ENCODE peak calls at places on chromosomes 1 and 21, in ten cellular contexts. G is ovary, C is A549, V is sigmoid colon, P is suprapubic skin, U is IMR-90, Q is HepG2, W is endothelial cell of umbilical vein, J is spleen, D is tibial nerve. T is an unnamed sample.

GRCh38 chr1:156797212-156797871 is 19.3 kb downstream of the SH2D2A start:
- DNase-seq in G (no peak), Q (peak; percentile 55), U (peak; percentile 64), P (no peak), D (peak; percentile 68), C (peak; percentile 75), V (no peak), J (no peak), W (peak; percentile 75), T (no peak)

GRCh38 chr1:20100632-20101355 is 18.5 kb downstream of the PLA2G2D start:
- DNase-seq in D (peak; percentile 43), P (no peak), U (peak; percentile 48), W (peak; percentile 43), Q (peak; percentile 48), C (peak; percentile 34), V (peak; percentile 70), J (no peak), G (peak; percentile 62), T (no peak)

GRCh38 chr1:111082421-111083192 is 57.3 kb downstream of the DRAM2 start:
- DNase-seq in P (no peak), Q (no peak), D (no peak), W (no peak), V (no peak), C (no peak), U (peak; percentile 71), G (no peak), J (no peak), T (no peak)

GRCh38 chr1:69861641-69862040 is 293.9 kb downstream of the LRRC7 start:
- DNase-seq in C (no peak), W (no peak), U (no peak), J (no peak), V (no peak), Q (no peak), P (no peak), D (no peak), G (no peak), T (no peak)

GRCh38 chr1:27567183-27567526 is 36.8 kb downstream of the AHDC1 start:
- DNase-seq in V (no peak), W (no peak), U (no peak), G (peak; percentile 28), D (no peak), C (no peak), P (no peak), J (no peak), Q (no peak), T (no peak)

GRCh38 chr21:15370576-15370975 is 305.8 kb upstream of the NRIP1 start:
- DNase-seq in W (no peak), J (no peak), U (no peak), P (no peak), G (no peak), D (no peak), V (no peak), C (no peak), Q (no peak), T (no peak)

GRCh38 chr1:101314244-101314643 is 77.4 kb downstream of the S1PR1 start:
- DNase-seq in W (no peak), C (no peak), U (peak; percentile 62), G (no peak), P (no peak), D (no peak), J (no peak), V (no peak), Q (no peak), T (no peak)

GRCh38 chr1:92577251-92577895 is 90.6 kb upstream of the GFI1 start:
- DNase-seq in W (peak; percentile 51), P (no peak), U (peak; percentile 29), C (no peak), Q (no peak), V (no peak), G (no peak), D (no peak), J (no peak), T (no peak)

GRCh38 chr1:151485685-151486255 is 25.4 kb upstream of the CGN start:
- DNase-seq in V (no peak), G (no peak), C (no peak), U (peak; percentile 27), D (no peak), W (no peak), J (no peak), Q (peak; percentile 16), P (no peak), T (no peak)

GRCh38 chr1:214002472-214002871 is 14.7 kb downstream of the PROX1 start:
- DNase-seq in G (peak; percentile 37), Q (peak; percentile 78), V (no peak), U (peak; percentile 55), D (no peak), C (no peak), W (peak; percentile 95), J (no peak), P (no peak), T (peak; percentile 31)
- TF ChIP-seq POLR2A in G (no peak), Q (no peak), V (no peak), U (no peak), D (no peak), C (no peak), W (no peak), J (no peak), P (no peak), T (no peak)

GRCh38 chr1:54401799-54402198 is 4.4 kb downstream of the SSBP3 start:
- DNase-seq in Q (no peak), P (no peak), D (no peak), J (peak; percentile 11), C (no peak), U (no peak), G (no peak), V (no peak), W (no peak), T (no peak)
- H3K27ac ChIP-seq in Q (no peak overlapping the region), P (no peak overlapping the region), D (no peak overlapping the region), J (no peak overlapping the region), C (no peak overlapping the region), U (no peak overlapping the region), G (no peak overlapping the region), V (peak overlapping the region; percentile 99), W (no peak overlapping the region), T (no peak overlapping the region)

GRCh38 chr1:206469933-206470691 is at the start of gene IKBKE:
- DNase-seq in C (peak; percentile 96), D (peak; percentile 44), J (peak; percentile 79), W (peak; percentile 62), G (peak; percentile 55), Q (peak; percentile 64), V (peak; percentile 82), P (no peak), U (peak; percentile 73), T (no peak)
- TF ChIP-seq CTCF in C (no peak), D (no peak), J (no peak), W (peak; percentile 36), G (no peak), Q (peak; percentile 33), V (peak; percentile 17), P (no peak), U (peak; percentile 33), T (peak; percentile 35)

GRCh38 chr1:15236226-15237145 is 10.5 kb upstream of the FHAD1 start:
- DNase-seq in U (no peak), C (no peak), Q (no peak), G (no peak), J (no peak), V (no peak), D (no peak), P (no peak), W (no peak), T (no peak)

GRCh38 chr1:15229569-15230170 is 17.4 kb upstream of the FHAD1 start:
- DNase-seq in C (no peak), D (no peak), U (no peak), G (no peak), W (no peak), V (no peak), P (no peak), Q (no peak), J (no peak), T (no peak)

GRCh38 chr1:15231714-15232201 is 15.3 kb upstream of the FHAD1 start:
- DNase-seq in D (no peak), V (no peak), U (no peak), W (no peak), J (no peak), Q (no peak), G (no peak), P (no peak), C (no peak), T (no peak)

GRCh38 chr1:15238789-15239188 is 8.2 kb upstream of the FHAD1 start:
- DNase-seq in P (no peak), G (no peak), W (no peak), J (no peak), Q (no peak), D (no peak), C (no peak), V (no peak), U (no peak), T (no peak)

GRCh38 chr1:15233689-15234088 is 13.3 kb upstream of the FHAD1 start:
- DNase-seq in C (no peak), W (no peak), V (no peak), P (no peak), D (no peak), G (no peak), J (no peak), U (no peak), Q (no peak), T (no peak)
- TF ChIP-seq POLR2A in C (no peak), W (no peak), V (no peak), P (no peak), D (no peak), G (no peak), J (no peak), U (no peak), Q (no peak), T (no peak)

GRCh38 chr1:77741316-77741715 is 18.3 kb downstream of the USP33 start:
- DNase-seq in C (no peak), D (no peak), G (no peak), Q (no peak), J (no peak), P (no peak), V (no peak), U (no peak), W (no peak), T (no peak)

GRCh38 chr1:77742011-77742555 is 17.6 kb downstream of the USP33 start:
- DNase-seq in G (no peak), U (no peak), V (no peak), P (no peak), C (no peak), D (no peak), W (no peak), Q (no peak), J (no peak), T (no peak)

GRCh38 chr1:77739235-77739634 is 20.4 kb downstream of the USP33 start:
- DNase-seq in P (no peak), V (no peak), C (no peak), G (no peak), Q (no peak), U (no peak), D (no peak), J (no peak), W (no peak), T (no peak)

DNA sequence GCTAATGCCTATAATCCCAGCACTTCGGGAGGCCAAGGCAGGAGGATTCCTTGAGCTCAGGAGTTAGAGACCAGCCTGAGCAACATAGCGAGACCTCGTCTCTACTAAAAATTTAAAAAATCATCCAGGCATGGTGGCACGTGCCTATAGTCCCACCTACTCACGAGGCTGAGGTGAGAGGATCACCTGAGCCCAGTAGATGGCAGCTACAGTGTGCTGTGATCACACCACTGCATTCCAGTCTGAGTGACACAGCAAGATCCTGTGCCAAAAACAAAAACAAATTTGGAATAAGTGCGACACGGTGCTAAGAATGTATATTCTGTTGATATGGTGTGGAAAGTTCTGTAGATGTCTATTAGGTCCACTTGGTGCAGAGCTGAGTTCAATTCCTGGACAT is 15.1 kb downstream of the USP33 start:
- DNase-seq in D (no peak), J (no peak), C (no peak), U (no peak), V (no peak), P (no peak), Q (no peak), G (no peak), W (no peak), T (no peak)
- H3K27ac ChIP-seq in D (no peak overlapping the region), J (no peak overlapping the region), C (no peak overlapping the region), U (no peak overlapping the region), V (no peak overlapping the region), P (no peak overlapping the region), Q (no peak overlapping the region), G (no peak overlapping the region), W (no peak overlapping the region), T (no peak overlapping the region)